ENCODE peak calls at places on chromosomes 3 and 15, in six cellular contexts. One of them, this sample, is unnamed.

GRCh38 chr3:196181127-196181546 is 30.1 kb downstream of the ZDHHC19 start:
- DNase-seq in HepG2: no peak
- DNase-seq in HCT116: no peak
- DNase-seq in endothelial cell of umbilical vein: no peak
- DNase-seq in A549: no peak
- DNase-seq in K562: no peak
- DNase-seq in this sample: peak; percentile 36

GRCh38 chr3:146543461-146544012 is 870 bp downstream of the PLSCR1 start:
- DNase-seq in K562: peak; percentile 63
- DNase-seq in HepG2: no peak
- DNase-seq in A549: no peak
- DNase-seq in endothelial cell of umbilical vein: peak; percentile 50
- DNase-seq in HCT116: no peak
- DNase-seq in this sample: peak; percentile 23

GRCh38 chr15:25287823-25288222 is 151.0 kb downstream of the UBE3A start:
- DNase-seq in HCT116: no peak
- DNase-seq in endothelial cell of umbilical vein: no peak
- DNase-seq in K562: no peak
- DNase-seq in A549: no peak
- DNase-seq in HepG2: no peak
- DNase-seq in this sample: no peak

GRCh38 chr3:46705751-46706572 is 4.8 kb downstream of the TMIE start:
- DNase-seq in HepG2: no peak
- DNase-seq in K562: no peak
- DNase-seq in A549: no peak
- DNase-seq in HCT116: no peak
- DNase-seq in endothelial cell of umbilical vein: peak; percentile 39
- DNase-seq in this sample: no peak

GRCh38 chr3:157311633-157312365 is 124.9 kb upstream of the PTX3 start:
- DNase-seq in A549: no peak
- DNase-seq in K562: no peak
- DNase-seq in HCT116: no peak
- DNase-seq in endothelial cell of umbilical vein: peak; percentile 54
- DNase-seq in HepG2: no peak
- DNase-seq in this sample: peak; percentile 40

GRCh38 chr3:71389911-71390573 is 193.5 kb downstream of the FOXP1 start:
- DNase-seq in K562: no peak
- DNase-seq in HepG2: peak; percentile 39
- DNase-seq in endothelial cell of umbilical vein: peak; percentile 95
- DNase-seq in A549: peak; percentile 41
- DNase-seq in HCT116: no peak
- DNase-seq in this sample: no peak

GRCh38 chr15:41655716-41656115 is 4.5 kb upstream of the MGA start:
- DNase-seq in HCT116: no peak
- DNase-seq in A549: no peak
- DNase-seq in HepG2: no peak
- DNase-seq in K562: no peak
- DNase-seq in endothelial cell of umbilical vein: no peak
- DNase-seq in this sample: no peak

GRCh38 chr3:172213168-172213567 is 173.8 kb downstream of the FNDC3B start:
- DNase-seq in A549: no peak
- DNase-seq in HCT116: no peak
- DNase-seq in endothelial cell of umbilical vein: no peak
- DNase-seq in HepG2: no peak
- DNase-seq in K562: peak; percentile 9
- DNase-seq in this sample: no peak

GRCh38 chr3:183790700-183791099 is 34.7 kb downstream of the MAP6D1 start:
- DNase-seq in HCT116: no peak
- DNase-seq in endothelial cell of umbilical vein: no peak
- DNase-seq in K562: no peak
- DNase-seq in A549: no peak
- DNase-seq in HepG2: no peak
- DNase-seq in this sample: no peak

GRCh38 chr15:88657326-88658069 is 18.7 kb downstream of the ISG20 start:
- DNase-seq in K562: peak; percentile 70
- DNase-seq in HCT116: peak; percentile 38
- DNase-seq in endothelial cell of umbilical vein: peak; percentile 43
- DNase-seq in A549: peak; percentile 62
- DNase-seq in HepG2: no peak
- DNase-seq in this sample: peak; percentile 55

GRCh38 chr3:93988283-93988682 is 8.3 kb downstream of the ARL13B start:
- DNase-seq in endothelial cell of umbilical vein: peak; percentile 41
- DNase-seq in HCT116: no peak
- DNase-seq in A549: no peak
- DNase-seq in HepG2: no peak
- DNase-seq in K562: no peak
- DNase-seq in this sample: no peak

GRCh38 chr3:9914559-9915251 is 2.2 kb upstream of the IL17RC start:
- DNase-seq in A549: no peak
- DNase-seq in endothelial cell of umbilical vein: no peak
- DNase-seq in K562: no peak
- DNase-seq in HepG2: peak; percentile 44
- DNase-seq in HCT116: no peak
- DNase-seq in this sample: peak; percentile 92

GRCh38 chr3:149609595-149609994 is 48.2 kb downstream of the WWTR1 start:
- DNase-seq in A549: no peak
- DNase-seq in K562: no peak
- DNase-seq in HepG2: peak; percentile 95
- DNase-seq in HCT116: no peak
- DNase-seq in endothelial cell of umbilical vein: peak; percentile 92
- DNase-seq in this sample: no peak

GRCh38 chr3:150783334-150783733 is 20.4 kb upstream of the SIAH2 start:
- DNase-seq in K562: no peak
- DNase-seq in endothelial cell of umbilical vein: no peak
- DNase-seq in HepG2: no peak
- DNase-seq in A549: no peak
- DNase-seq in HCT116: no peak
- DNase-seq in this sample: no peak

GRCh38 chr15:90870354-90871096 is 2.1 kb downstream of the FURIN start:
- DNase-seq in endothelial cell of umbilical vein: peak; percentile 58
- DNase-seq in A549: no peak
- DNase-seq in K562: peak; percentile 41
- DNase-seq in HCT116: no peak
- DNase-seq in HepG2: no peak
- DNase-seq in this sample: peak; percentile 40

GRCh38 chr3:188759516-188760005 is 412.2 kb upstream of the TPRG1 start:
- DNase-seq in HCT116: no peak
- DNase-seq in HepG2: no peak
- DNase-seq in K562: no peak
- DNase-seq in endothelial cell of umbilical vein: no peak
- DNase-seq in A549: no peak
- DNase-seq in this sample: no peak

GRCh38 chr15:68055224-68055705 is 1.1 kb downstream of the PIAS1 start:
- DNase-seq in endothelial cell of umbilical vein: peak; percentile 42
- DNase-seq in HCT116: no peak
- DNase-seq in K562: peak; percentile 57
- DNase-seq in A549: peak; percentile 29
- DNase-seq in HepG2: no peak
- DNase-seq in this sample: peak; percentile 60

GRCh38 chr3:128551872-128552271 is 58.9 kb upstream of the GATA2 start:
- DNase-seq in K562: no peak
- DNase-seq in A549: no peak
- DNase-seq in HCT116: no peak
- DNase-seq in endothelial cell of umbilical vein: no peak
- DNase-seq in HepG2: no peak
- DNase-seq in this sample: no peak

GRCh38 chr15:51642696-51643095 is 20.1 kb upstream of the DMXL2 start:
- DNase-seq in A549: no peak
- DNase-seq in K562: no peak
- DNase-seq in endothelial cell of umbilical vein: no peak
- DNase-seq in HCT116: no peak
- DNase-seq in HepG2: no peak
- DNase-seq in this sample: no peak

GRCh38 chr15:92011611-92012367 is 158.3 kb downstream of the SLCO3A1 start:
- DNase-seq in K562: no peak
- DNase-seq in A549: no peak
- DNase-seq in endothelial cell of umbilical vein: no peak
- DNase-seq in HepG2: no peak
- DNase-seq in HCT116: no peak
- DNase-seq in this sample: no peak

GRCh38 chr15:93428135-93428534 is 339.1 kb upstream of the RGMA start:
- DNase-seq in HepG2: no peak
- DNase-seq in endothelial cell of umbilical vein: no peak
- DNase-seq in K562: no peak
- DNase-seq in HCT116: peak; percentile 19
- DNase-seq in A549: no peak
- DNase-seq in this sample: no peak

GRCh38 chr3:52223449-52224408 is 1.7 kb downstream of the TLR9 start:
- DNase-seq in endothelial cell of umbilical vein: no peak
- DNase-seq in HCT116: no peak
- DNase-seq in HepG2: no peak
- DNase-seq in K562: no peak
- DNase-seq in A549: no peak
- DNase-seq in this sample: no peak

GRCh38 chr3:31636693-31637442 is 104.1 kb downstream of the STT3B start:
- DNase-seq in HepG2: peak; percentile 67
- DNase-seq in A549: no peak
- DNase-seq in K562: no peak
- DNase-seq in endothelial cell of umbilical vein: peak; percentile 44
- DNase-seq in HCT116: no peak
- DNase-seq in this sample: no peak

GRCh38 chr15:39125904-39126303 is 455.0 kb upstream of the THBS1 start:
- DNase-seq in HepG2: peak; percentile 62
- DNase-seq in K562: peak; percentile 61
- DNase-seq in endothelial cell of umbilical vein: peak; percentile 75
- DNase-seq in HCT116: peak; percentile 51
- DNase-seq in A549: peak; percentile 72
- DNase-seq in this sample: peak; percentile 56

GRCh38 chr15:91694131-91694828 is 159.2 kb upstream of the SLCO3A1 start:
- DNase-seq in HCT116: no peak
- DNase-seq in K562: no peak
- DNase-seq in HepG2: no peak
- DNase-seq in A549: no peak
- DNase-seq in endothelial cell of umbilical vein: no peak
- DNase-seq in this sample: no peak

GRCh38 chr3:57586778-57587177 is 10.4 kb downstream of the ARF4 start:
- DNase-seq in A549: no peak
- DNase-seq in K562: no peak
- DNase-seq in endothelial cell of umbilical vein: no peak
- DNase-seq in HepG2: no peak
- DNase-seq in HCT116: no peak
- DNase-seq in this sample: no peak

GRCh38 chr3:47533481-47533880 is 20.0 kb upstream of the ELP6 start:
- DNase-seq in HCT116: no peak
- DNase-seq in K562: no peak
- DNase-seq in A549: no peak
- DNase-seq in endothelial cell of umbilical vein: no peak
- DNase-seq in HepG2: no peak
- DNase-seq in this sample: no peak

GRCh38 chr3:42651248-42652091 is 2.0 kb upstream of the ZBTB47 start:
- DNase-seq in A549: no peak
- DNase-seq in endothelial cell of umbilical vein: no peak
- DNase-seq in HepG2: no peak
- DNase-seq in HCT116: no peak
- DNase-seq in K562: no peak
- DNase-seq in this sample: no peak
- TF ChIP-seq MAX in A549: no peak
- TF ChIP-seq MAX in endothelial cell of umbilical vein: no peak
- TF ChIP-seq MAX in HepG2: no peak
- TF ChIP-seq MAX in HCT116: no peak
- TF ChIP-seq MAX in K562: no peak
- TF ChIP-seq MAX in this sample: no peak

GRCh38 chr3:190169877-190170276 is 49.2 kb upstream of the P3H2 start:
- DNase-seq in A549: no peak
- DNase-seq in HCT116: no peak
- DNase-seq in endothelial cell of umbilical vein: no peak
- DNase-seq in K562: no peak
- DNase-seq in HepG2: no peak
- DNase-seq in this sample: no peak
- H3K4me3 ChIP-seq in A549: no peak overlapping the region
- H3K4me3 ChIP-seq in HCT116: no peak overlapping the region
- H3K4me3 ChIP-seq in endothelial cell of umbilical vein: no peak overlapping the region
- H3K4me3 ChIP-seq in K562: no peak overlapping the region
- H3K4me3 ChIP-seq in HepG2: no peak overlapping the region
- H3K4me3 ChIP-seq in this sample: no peak overlapping the region

DNA sequence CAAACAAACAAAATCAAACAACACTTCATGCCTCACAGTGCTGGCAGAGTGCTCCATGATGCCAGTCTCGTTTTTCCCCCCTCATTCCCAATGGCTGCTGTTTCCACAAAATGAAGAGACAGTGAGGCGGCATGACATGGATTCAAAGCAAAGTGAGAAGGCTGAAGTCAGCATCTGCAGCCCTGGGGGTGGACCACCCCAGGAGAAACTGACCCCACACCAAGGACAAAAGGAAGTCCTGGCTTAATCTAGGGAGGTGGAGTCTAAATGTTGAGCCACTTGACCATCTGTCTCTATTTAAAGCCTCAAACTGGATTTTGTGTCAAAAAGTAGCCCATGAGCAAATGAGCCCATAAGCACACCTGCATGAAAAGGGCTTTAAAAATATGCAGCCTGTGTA is 151.2 kb upstream of the RORA start:
- DNase-seq in HCT116: no peak
- DNase-seq in K562: no peak
- DNase-seq in endothelial cell of umbilical vein: no peak
- DNase-seq in HepG2: no peak
- DNase-seq in A549: no peak
- DNase-seq in this sample: no peak
- TF ChIP-seq MAX in HCT116: no peak
- TF ChIP-seq MAX in K562: no peak
- TF ChIP-seq MAX in endothelial cell of umbilical vein: no peak
- TF ChIP-seq MAX in HepG2: no peak
- TF ChIP-seq MAX in A549: no peak
- TF ChIP-seq MAX in this sample: no peak

GRCh38 chr3:116002240-116002639 is 378.9 kb downstream of the GAP43 start:
- DNase-seq in A549: no peak
- DNase-seq in K562: no peak
- DNase-seq in HCT116: no peak
- DNase-seq in HepG2: no peak
- DNase-seq in endothelial cell of umbilical vein: no peak
- DNase-seq in this sample: no peak

GRCh38 chr3:116001063-116001765 is 377.9 kb downstream of the GAP43 start:
- DNase-seq in endothelial cell of umbilical vein: no peak
- DNase-seq in A549: no peak
- DNase-seq in HepG2: no peak
- DNase-seq in K562: no peak
- DNase-seq in HCT116: no peak
- DNase-seq in this sample: no peak

GRCh38 chr3:116007000-116007399 is 383.7 kb downstream of the GAP43 start:
- DNase-seq in A549: no peak
- DNase-seq in HCT116: no peak
- DNase-seq in HepG2: no peak
- DNase-seq in endothelial cell of umbilical vein: no peak
- DNase-seq in K562: no peak
- DNase-seq in this sample: no peak

GRCh38 chr3:116000315-116000714 is 377.0 kb downstream of the GAP43 start:
- DNase-seq in HepG2: peak; percentile 20
- DNase-seq in HCT116: peak; percentile 36
- DNase-seq in A549: peak; percentile 78
- DNase-seq in K562: peak; percentile 76
- DNase-seq in endothelial cell of umbilical vein: no peak
- DNase-seq in this sample: no peak

DNA sequence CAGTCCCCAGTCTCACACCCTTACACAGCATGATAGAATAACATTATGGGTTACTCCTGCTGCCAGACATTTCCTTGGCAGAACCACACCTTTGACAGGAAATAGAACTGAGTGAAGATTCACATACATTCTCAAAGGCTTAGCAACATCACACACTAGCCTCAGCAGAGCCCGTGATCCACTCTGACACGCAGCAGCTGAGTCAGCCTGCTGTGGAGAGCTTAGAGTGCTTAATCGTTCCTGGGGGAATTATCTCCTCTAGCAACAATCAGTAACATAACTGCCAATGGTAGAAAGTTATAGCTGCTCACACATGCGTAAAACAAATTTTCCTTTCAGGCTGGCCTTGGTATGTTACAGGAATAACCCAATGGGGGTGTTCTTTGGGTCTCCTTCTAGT is 382.1 kb downstream of the GAP43 start:
- DNase-seq in K562: peak; percentile 69
- DNase-seq in endothelial cell of umbilical vein: no peak
- DNase-seq in HepG2: no peak
- DNase-seq in A549: peak; percentile 54
- DNase-seq in HCT116: no peak
- DNase-seq in this sample: no peak
- H3K4me3 ChIP-seq in K562: no peak overlapping the region
- H3K4me3 ChIP-seq in endothelial cell of umbilical vein: no peak overlapping the region
- H3K4me3 ChIP-seq in HepG2: no peak overlapping the region
- H3K4me3 ChIP-seq in A549: no peak overlapping the region
- H3K4me3 ChIP-seq in HCT116: no peak overlapping the region
- H3K4me3 ChIP-seq in this sample: no peak overlapping the region